ENCODE peak calls at places on chromosome 18, in nine cellular contexts. L is neural progenitor cell; O is H9; K is astrocyte of the cerebellum; T is activated CD4-positive, alpha-beta T cell treated with anti-CD3 and anti-CD28 coated beads, Interleukin-2, amount 50 U/mL, for 1 hour; Z is NCI-H2081; X is PC-9; C is stromal cell of bone marrow; H is naive thymus-derived CD4-positive, alpha-beta T cell. V is an unnamed sample.

GRCh38 chr18:22466608-22467390 is 49.1 kb upstream of the CTAGE1 start:
- DNase-seq in T (no peak), K (peak; percentile 66), O (no peak), X (peak; percentile 57), L (no peak), H (no peak), Z (no peak), C (no peak), V (peak; percentile 60)

GRCh38 chr18:76564117-76564516 is 69.1 kb upstream of the ZNF516 start:
- DNase-seq in T (no peak), C (no peak), K (peak; percentile 33), H (no peak), Z (no peak), X (no peak), L (no peak), O (no peak), V (no peak)

GRCh38 chr18:75115514-75115913 is 93.4 kb downstream of the PTGR3 start:
- DNase-seq in T (no peak), H (no peak), O (no peak), C (no peak), X (no peak), Z (no peak), K (no peak), L (no peak), V (no peak)

GRCh38 chr18:28459587-28459986 is 282.7 kb upstream of the CDH2 start:
- DNase-seq in T (no peak), L (no peak), X (no peak), O (no peak), Z (no peak), H (no peak), C (no peak), K (no peak), V (no peak)

GRCh38 chr18:39952816-39953215 is 2002.2 kb upstream of the PIK3C3 start:
- DNase-seq in C (no peak), L (no peak), T (no peak), X (no peak), H (no peak), Z (no peak), K (no peak), O (no peak), V (no peak)

GRCh38 chr18:30618567-30618966 is 424.0 kb downstream of the DSC3 start:
- DNase-seq in C (no peak), L (no peak), X (no peak), T (no peak), H (no peak), Z (no peak), O (no peak), K (no peak), V (no peak)

GRCh38 chr18:28425886-28426285 is 249.0 kb upstream of the CDH2 start:
- DNase-seq in Z (no peak), H (no peak), K (no peak), X (no peak), T (no peak), O (no peak), L (no peak), C (no peak), V (no peak)

GRCh38 chr18:13222371-13223281 is 4.1 kb downstream of the LDLRAD4 start:
- DNase-seq in K (no peak), C (peak; percentile 17), H (no peak), Z (peak; percentile 49), O (no peak), X (no peak), T (no peak), L (no peak), V (peak; percentile 49)

V was measured in AG08395.